ENCODE peak calls at places on chromosome 22, in four cellular contexts. J, D, W and C are unnamed samples.

GRCh38 chr22:43066844-43067385 is 22.3 kb downstream of the TTLL1 start:
- DNase-seq in J (no peak), D (no peak), W (peak), C (no peak)

GRCh38 chr22:32411388-32411787 is 659 bp downstream of the RTCB start:
- DNase-seq in J (no peak), W (peak), D (no peak), C (no peak)

GRCh38 chr22:39910875-39911601 is 10.2 kb downstream of the GRAP2 start:
- DNase-seq in J (no peak), D (no peak), W (no peak), C (no peak)

GRCh38 chr22:36360871-36361383 is 26.8 kb downstream of the MYH9 start:
- DNase-seq in D (no peak), J (no peak), W (peak), C (no peak)

GRCh38 chr22:22836635-22837034 is 51.0 kb upstream of the IGLL5 start:
- DNase-seq in W (no peak), J (no peak), D (no peak), C (no peak)

GRCh38 chr22:38284042-38284402 is 11.2 kb upstream of the TMEM184B start:
- DNase-seq in J (no peak), W (peak), D (no peak), C (no peak)

GRCh38 chr22:42946551-42947198 is 68.3 kb downstream of the PACSIN2 start:
- DNase-seq in D (no peak), J (no peak), W (no peak), C (no peak)

GRCh38 chr22:41621911-41622179 is 750 bp downstream of the XRCC6 start:
- DNase-seq in D (no peak), J (no peak), W (no peak), C (no peak)

GRCh38 chr22:43566021-43566420 is 154.2 kb downstream of the MPPED1 start:
- DNase-seq in D (no peak), W (no peak), J (no peak), C (no peak)

GRCh38 chr22:32075997-32076725 is 33.1 kb downstream of the SLC5A1 start:
- DNase-seq in J (no peak), W (no peak), D (no peak), C (no peak)

GRCh38 chr22:33512961-33513360 is 407.3 kb downstream of the LARGE1 start:
- DNase-seq in D (no peak), W (peak), J (no peak), C (no peak)

GRCh38 chr22:50189849-50190181 is 4.1 kb downstream of the TRABD start:
- DNase-seq in D (no peak), W (no peak), J (no peak), C (no peak)

GRCh38 chr22:20957691-20958440 is 9.2 kb upstream of the AIFM3 start:
- DNase-seq in W (peak), D (no peak), J (no peak), C (no peak)

GRCh38 chr22:40818192-40818746 is 877 bp downstream of the SLC25A17 start:
- DNase-seq in D (no peak), J (no peak), W (no peak), C (no peak)

GRCh38 chr22:44889233-44889878 is 120.4 kb downstream of the PHF21B start:
- DNase-seq in J (no peak), D (no peak), W (no peak), C (no peak)

GRCh38 chr22:44395116-44396005 is 82.6 kb upstream of the SHISAL1 start:
- DNase-seq in W (no peak), D (no peak), J (no peak), C (no peak)

GRCh38 chr22:49838771-49839717 is 11.4 kb upstream of the BRD1 start:
- DNase-seq in W (no peak), J (peak), D (no peak), C (peak)

GRCh38 chr22:17891427-17892167 is 117.3 kb upstream of the BID start:
- DNase-seq in D (no peak), W (no peak), J (no peak), C (no peak)

GRCh38 chr22:43860126-43860525 is 2.2 kb downstream of the SULT4A1 start:
- DNase-seq in D (no peak), W (no peak), J (no peak), C (no peak)

GRCh38 chr22:38260760-38261477 is 11.9 kb downstream of the TMEM184B start:
- DNase-seq in D (no peak), W (no peak), J (no peak), C (no peak)

GRCh38 chr22:20483771-20484170 is 11.8 kb downstream of the KLHL22 start:
- DNase-seq in J (no peak), D (no peak), W (no peak), C (no peak)